ENCODE peak calls at places on chromosomes 5 and 9, in eight cellular contexts. J is PC-3; X is uterus; E is ovary; U is GM12878; D is PC-9; Q is breast epithelium; V is CD8-positive, alpha-beta memory T cell. L is an unnamed sample. For H3K4me1 and H3K36me3, the result is how much of the 10 kb centered on the place peaks cover.

GRCh38 chr5:16539169-16539666 is 73.6 kb upstream of the ZNF622 start:
- DNase-seq in J (peak), X (peak), E (no peak), U (no peak), D (peak), Q (peak), V (no peak), L (peak)

GRCh38 chr5:146967646-146968045 is 89.1 kb upstream of the PPP2R2B start:
- DNase-seq in J (no peak), X (no peak), E (no peak), U (no peak), D (no peak), Q (no peak), V (no peak), L (peak)

GRCh38 chr9:78533500-78533899 is 236.6 kb downstream of the PSAT1 start:
- DNase-seq in J (no peak), X (no peak), E (no peak), U (no peak), D (no peak), Q (no peak), V (no peak), L (no peak)

GRCh38 chr9:12614488-12614887 is 78.7 kb upstream of the TYRP1 start:
- DNase-seq in J (no peak), X (no peak), E (no peak), U (no peak), D (peak), Q (no peak), V (no peak), L (no peak)

GRCh38 chr5:72298711-72299110 is 21.3 kb downstream of the MRPS27 start:
- DNase-seq in J (no peak), X (no peak), E (no peak), U (no peak), D (no peak), Q (no peak), V (no peak), L (no peak)

GRCh38 chr5:160477266-160477970 is 55.8 kb downstream of the PTTG1 start:
- DNase-seq in J (no peak), X (no peak), E (no peak), U (no peak), D (no peak), Q (no peak), V (no peak), L (no peak)

GRCh38 chr5:38603691-38604090 is 47.2 kb upstream of the LIFR start:
- DNase-seq in J (peak), X (no peak), E (no peak), U (no peak), D (no peak), Q (no peak), V (no peak), L (no peak)

GRCh38 chr5:142845402-142845901 is 75.3 kb downstream of the ARHGAP26 start:
- DNase-seq in J (no peak), X (no peak), E (no peak), U (peak), D (no peak), Q (no peak), V (no peak), L (no peak)

GRCh38 chr9:96100385-96100978 is 201.5 kb downstream of the HSD17B3 start:
- DNase-seq in J (peak), X (no peak), E (no peak), U (no peak), D (no peak), Q (no peak), V (no peak), L (no peak)

GRCh38 chr5:74575741-74576538 is 64.6 kb downstream of the ENC1 start:
- DNase-seq in J (peak), X (no peak), E (no peak), U (no peak), D (peak), Q (no peak), V (no peak), L (no peak)

GRCh38 chr9:5178126-5178805 is 7.2 kb downstream of the INSL6 start:
- DNase-seq in J (no peak), X (no peak), E (no peak), U (no peak), D (no peak), Q (no peak), V (no peak), L (no peak)

DNA sequence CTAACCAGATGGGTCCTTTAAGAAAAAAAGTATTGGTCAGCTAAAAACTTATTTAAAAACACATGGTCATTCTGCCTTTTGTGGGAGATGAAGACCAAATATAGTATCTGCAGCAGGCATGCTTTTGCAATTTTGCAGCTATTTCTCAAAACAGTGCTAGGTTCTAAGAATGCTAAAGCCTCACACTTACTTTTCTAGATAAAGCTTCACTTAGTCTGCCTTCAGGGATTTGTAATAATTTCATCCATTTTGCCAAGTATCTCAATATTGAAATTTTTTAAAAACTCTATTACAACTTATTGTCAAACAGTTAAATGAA is 97.4 kb upstream of the SMC5 start:
- DNase-seq in J (no peak), X (no peak), E (no peak), U (no peak), D (no peak), Q (no peak), V (no peak), L (no peak)
- H3K27ac ChIP-seq in J (no peak), X (peak), E (no peak), U (no peak), D (no peak), Q (no peak), V (no peak), L (no peak)

DNA sequence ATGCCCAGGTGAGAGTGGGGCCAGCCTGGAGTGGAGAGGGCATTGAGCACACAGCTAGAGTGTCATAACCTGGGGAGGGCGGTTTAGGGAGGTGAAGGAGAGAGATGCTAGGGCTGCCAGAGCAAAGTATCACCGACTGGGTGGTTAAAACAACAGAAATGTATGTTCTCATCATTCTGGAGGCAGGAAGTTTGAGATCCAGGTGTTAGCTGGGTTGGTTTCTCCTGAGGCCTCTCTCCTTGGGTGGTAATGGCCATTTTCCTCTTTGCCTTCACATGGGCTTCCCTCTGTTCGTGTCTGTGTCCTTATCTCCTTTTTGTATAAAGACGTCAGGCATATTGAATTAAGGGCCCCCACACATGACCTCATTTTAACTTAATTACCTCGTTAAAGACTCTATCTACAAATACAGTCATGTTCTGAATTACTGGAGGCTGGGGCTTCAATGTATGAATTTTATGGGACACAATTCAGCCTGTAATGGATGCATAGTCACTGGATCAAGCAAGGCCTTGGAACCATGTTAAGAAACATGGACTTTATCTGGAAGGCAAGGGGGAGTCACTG is 118.6 kb upstream of the IL12B start:
- DNase-seq in J (no peak), X (no peak), E (no peak), U (no peak), D (no peak), Q (no peak), V (no peak), L (no peak)
- H3K4me1 ChIP-seq in J (under half), X (under half), E (under half), U (under half), D (under half), Q (under half), V (under half), L (under half)

GRCh38 chr5:35877655-35878054 is 21.0 kb downstream of the IL7R start:
- DNase-seq in J (no peak), X (no peak), E (no peak), U (no peak), D (no peak), Q (no peak), V (no peak), L (no peak)
- H3K36me3 ChIP-seq in J (under half), X (under half), E (under half), U (under half), D (under half), Q (under half), V (half or more), L (under half)

GRCh38 chr5:151022511-151023018 is 2.2 kb downstream of the GPX3 start:
- DNase-seq in J (peak), X (no peak), E (no peak), U (no peak), D (no peak), Q (no peak), V (no peak), L (peak)
- H3K27ac ChIP-seq in J (peak), X (peak), E (no peak), U (no peak), D (no peak), Q (peak), V (peak), L (peak)

DNA sequence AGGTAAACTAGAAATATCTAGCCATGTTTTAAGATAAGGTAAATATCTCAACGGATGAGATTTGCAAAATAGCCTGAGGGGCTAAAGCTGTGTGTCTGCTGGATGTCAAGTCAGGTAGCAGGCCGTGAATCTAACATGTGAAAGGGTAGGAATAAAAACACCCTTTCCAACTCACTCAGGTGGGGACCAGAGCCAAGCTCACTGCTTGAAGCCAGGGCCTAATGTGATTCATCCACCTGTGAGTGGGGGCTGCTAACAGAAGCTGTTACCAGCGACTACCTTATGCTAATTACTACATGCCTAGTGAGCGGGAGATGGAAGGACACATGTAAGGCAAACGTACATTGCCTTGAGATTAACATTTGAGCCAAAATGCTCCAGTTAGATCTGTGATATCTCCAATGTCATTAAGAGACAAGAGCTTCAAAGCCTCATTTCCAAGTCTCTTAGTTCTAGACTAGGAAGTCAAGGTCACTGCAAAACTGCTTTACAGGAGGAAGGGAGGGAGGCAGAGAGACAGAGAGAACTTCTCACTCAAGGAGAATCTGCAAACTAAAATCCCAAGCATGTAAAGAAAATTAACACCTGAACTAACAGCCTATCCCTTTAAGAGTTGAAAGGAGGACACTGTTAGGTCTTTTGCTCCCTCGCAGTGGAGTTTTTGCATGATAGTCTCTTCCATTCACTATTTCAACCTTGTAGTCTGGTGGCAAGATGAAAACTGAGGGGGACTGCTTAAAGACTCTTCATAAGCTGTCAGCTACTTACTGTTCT is 141.6 kb upstream of the RPS23 start:
- DNase-seq in J (no peak), X (no peak), E (no peak), U (no peak), D (no peak), Q (no peak), V (no peak), L (no peak)
- H3K4me1 ChIP-seq in J (under half), X (under half), E (under half), U (under half), D (under half), Q (under half), V (under half), L (under half)

DNA sequence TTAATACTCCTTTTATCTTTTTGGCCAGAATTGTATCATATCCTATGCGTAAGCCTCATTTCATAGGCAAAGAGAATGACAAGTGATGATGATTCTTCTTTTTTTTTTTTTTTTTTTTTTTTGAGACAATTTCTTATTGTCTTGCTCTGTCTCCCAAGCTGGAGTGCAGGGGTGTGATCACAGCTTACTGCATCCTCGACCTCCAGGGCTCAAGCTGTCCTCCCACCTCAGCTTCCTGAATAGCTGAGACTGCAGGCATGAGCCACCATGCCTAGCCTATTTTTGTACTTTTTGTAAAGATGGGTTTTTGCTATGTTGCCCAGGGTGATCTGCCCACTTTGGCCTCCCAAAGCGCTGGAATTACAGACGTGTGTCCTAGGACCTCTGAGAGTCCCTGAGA is 41.9 kb upstream of the C5orf24 start:
- DNase-seq in J (no peak), X (no peak), E (no peak), U (no peak), D (no peak), Q (no peak), V (no peak), L (no peak)
- H3K36me3 ChIP-seq in J (under half), X (under half), E (under half), U (under half), D (under half), Q (under half), V (under half), L (under half)

GRCh38 chr9:127628644-127629467 is 16.8 kb downstream of the STXBP1 start:
- DNase-seq in J (no peak), X (peak), E (peak), U (no peak), D (no peak), Q (no peak), V (no peak), L (no peak)

GRCh38 chr9:127629468-127630081 is 17.5 kb downstream of the STXBP1 start:
- DNase-seq in J (peak), X (no peak), E (peak), U (no peak), D (no peak), Q (no peak), V (no peak), L (no peak)

GRCh38 chr9:127627494-127627855 is 15.4 kb downstream of the STXBP1 start:
- DNase-seq in J (no peak), X (no peak), E (no peak), U (no peak), D (no peak), Q (no peak), V (no peak), L (no peak)

DNA sequence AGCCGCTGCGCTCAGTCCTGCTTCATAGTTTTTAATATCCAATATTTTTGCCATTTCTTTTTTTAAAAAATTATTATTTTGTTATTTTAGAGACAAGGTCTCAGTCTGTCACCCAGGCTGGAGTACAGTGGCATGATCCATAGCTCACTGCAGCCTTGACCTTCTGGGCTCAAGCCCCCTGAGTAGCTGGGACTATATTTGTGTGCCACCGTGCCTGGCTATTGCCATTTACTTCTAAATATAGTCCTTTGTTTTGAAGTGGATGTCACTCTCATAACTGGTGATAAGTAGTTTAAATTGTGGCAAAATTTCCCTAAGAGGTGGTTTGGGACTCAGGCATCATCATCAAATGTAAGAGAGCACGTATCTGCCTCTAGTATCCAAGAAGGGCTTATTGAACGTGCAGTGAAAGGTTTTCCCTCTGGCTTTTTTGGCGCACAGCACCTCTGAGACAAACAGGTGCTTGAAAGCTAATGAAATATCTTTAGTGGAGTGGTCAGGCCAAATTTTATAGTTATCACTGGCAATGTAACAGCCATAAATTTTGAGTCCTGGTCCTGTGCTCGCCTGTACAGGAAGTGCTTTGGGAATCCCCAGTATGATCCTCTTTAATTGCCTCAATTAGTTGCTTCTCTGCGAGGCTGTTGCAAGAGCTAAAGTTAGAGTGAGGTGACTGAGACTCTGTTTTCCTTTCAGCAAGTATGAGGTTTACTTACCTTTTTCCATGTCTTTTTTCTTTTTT is 14.8 kb downstream of the STXBP1 start:
- DNase-seq in J (no peak), X (no peak), E (no peak), U (no peak), D (no peak), Q (no peak), V (no peak), L (no peak)
- H3K27ac ChIP-seq in J (no peak), X (no peak), E (no peak), U (no peak), D (no peak), Q (no peak), V (no peak), L (no peak)

GRCh38 chr9:214488-215448 is at the start of gene DOCK8:
- DNase-seq in J (peak), X (peak), E (no peak), U (no peak), D (peak), Q (peak), V (peak), L (peak)
- H3K4me1 ChIP-seq in J (under half), X (under half), E (under half), U (under half), D (under half), Q (under half), V (under half), L (under half)

L was measured in aorta.